ENCODE peak calls at places on chromosomes 13 and 19, in four cellular contexts. One of them, this sample, is unnamed.
A peak's percentile ranks its signal among the peaks of the same experiment; 100 is the strongest.

GRCh38 chr19:31510635-31511034 is 161.4 kb upstream of the TSHZ3 start:
- DNase-seq in fibroblast of lung: no peak
- DNase-seq in OCI-LY7: no peak
- DNase-seq in HepG2: no peak
- DNase-seq in this sample: no peak

GRCh38 chr13:105732946-105733529 is 802.4 kb downstream of the EFNB2 start:
- DNase-seq in fibroblast of lung: no peak
- DNase-seq in HepG2: no peak
- DNase-seq in OCI-LY7: no peak
- DNase-seq in this sample: no peak

GRCh38 chr13:75050419-75051066 is 431.4 kb downstream of the TBC1D4 start:
- DNase-seq in OCI-LY7: no peak
- DNase-seq in fibroblast of lung: peak; percentile 86
- DNase-seq in HepG2: no peak
- DNase-seq in this sample: no peak

GRCh38 chr13:110163020-110163658 is 143.8 kb downstream of the COL4A1 start:
- DNase-seq in HepG2: no peak
- DNase-seq in fibroblast of lung: no peak
- DNase-seq in OCI-LY7: no peak
- DNase-seq in this sample: no peak

GRCh38 chr13:44668707-44669106 is 92.6 kb upstream of the TSC22D1 start:
- DNase-seq in OCI-LY7: no peak
- DNase-seq in fibroblast of lung: peak; percentile 63
- DNase-seq in HepG2: no peak
- DNase-seq in this sample: no peak

GRCh38 chr13:51033431-51034185 is 77.5 kb downstream of the C13orf42 start:
- DNase-seq in OCI-LY7: no peak
- DNase-seq in HepG2: no peak
- DNase-seq in fibroblast of lung: no peak
- DNase-seq in this sample: peak; percentile 25

GRCh38 chr19:54653181-54653809 is 9.5 kb upstream of the LILRB4 start:
- DNase-seq in OCI-LY7: peak; percentile 51
- DNase-seq in HepG2: peak; percentile 8
- DNase-seq in fibroblast of lung: peak; percentile 3
- DNase-seq in this sample: peak; percentile 36

GRCh38 chr19:28289294-28290063 is 923.5 kb downstream of the UQCRFS1 start:
- DNase-seq in fibroblast of lung: peak; percentile 77
- DNase-seq in OCI-LY7: no peak
- DNase-seq in HepG2: no peak
- DNase-seq in this sample: no peak

GRCh38 chr19:57437931-57438330 is 2.8 kb downstream of the ZNF749 start:
- DNase-seq in OCI-LY7: no peak
- DNase-seq in fibroblast of lung: no peak
- DNase-seq in HepG2: no peak
- DNase-seq in this sample: no peak

GRCh38 chr19:34277244-34277643 is 22.9 kb downstream of the GARRE1 start:
- DNase-seq in OCI-LY7: no peak
- DNase-seq in fibroblast of lung: no peak
- DNase-seq in HepG2: no peak
- DNase-seq in this sample: no peak
- H3K4me2 ChIP-seq in OCI-LY7: peak overlapping the region; percentile 64
- H3K4me2 ChIP-seq in fibroblast of lung: no peak overlapping the region
- H3K4me2 ChIP-seq in HepG2: no peak overlapping the region
- H3K4me2 ChIP-seq in this sample: no peak overlapping the region

DNA sequence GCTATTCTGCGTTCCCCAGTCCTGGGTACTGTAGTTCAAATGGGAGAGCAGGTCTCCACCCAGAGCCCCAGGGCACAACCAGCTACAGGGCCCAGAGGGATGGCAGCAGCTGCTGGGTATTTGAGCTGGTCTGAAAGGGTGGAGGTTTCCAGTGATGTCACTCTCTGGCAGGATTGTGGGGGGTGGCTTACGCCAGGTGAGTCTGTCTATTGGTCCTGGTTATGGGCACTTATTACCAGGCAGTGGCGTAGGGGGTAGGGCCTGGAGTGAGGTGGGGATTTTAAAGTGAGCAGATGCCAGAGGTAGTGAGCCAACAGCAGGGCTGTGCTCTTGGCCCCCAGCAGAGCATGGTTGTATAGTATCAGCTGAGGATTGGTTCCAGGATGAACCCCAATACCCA is 6.2 kb downstream of the RPS19 start:
- DNase-seq in OCI-LY7: no peak
- DNase-seq in fibroblast of lung: no peak
- DNase-seq in HepG2: no peak
- DNase-seq in this sample: no peak
- H3K4me2 ChIP-seq in OCI-LY7: peak overlapping the region; percentile 69
- H3K4me2 ChIP-seq in fibroblast of lung: no peak overlapping the region
- H3K4me2 ChIP-seq in HepG2: no peak overlapping the region
- H3K4me2 ChIP-seq in this sample: peak overlapping the region; percentile 32

GRCh38 chr19:947090-947706 is 21.4 kb downstream of the ARID3A start:
- DNase-seq in OCI-LY7: no peak
- DNase-seq in HepG2: no peak
- DNase-seq in fibroblast of lung: no peak
- DNase-seq in this sample: no peak
- H3K4me2 ChIP-seq in OCI-LY7: peak overlapping the region; percentile 48
- H3K4me2 ChIP-seq in HepG2: no peak overlapping the region
- H3K4me2 ChIP-seq in fibroblast of lung: no peak overlapping the region
- H3K4me2 ChIP-seq in this sample: no peak overlapping the region

GRCh38 chr13:113518080-113518803 is 27.7 kb upstream of the DCUN1D2 start:
- DNase-seq in OCI-LY7: no peak
- DNase-seq in HepG2: no peak
- DNase-seq in fibroblast of lung: no peak
- DNase-seq in this sample: no peak
- H3K4me2 ChIP-seq in OCI-LY7: no peak overlapping the region
- H3K4me2 ChIP-seq in HepG2: no peak overlapping the region
- H3K4me2 ChIP-seq in fibroblast of lung: no peak overlapping the region
- H3K4me2 ChIP-seq in this sample: no peak overlapping the region

GRCh38 chr19:40376286-40376862 is 13.6 kb downstream of the HIPK4 start:
- DNase-seq in fibroblast of lung: no peak
- DNase-seq in HepG2: no peak
- DNase-seq in OCI-LY7: no peak
- DNase-seq in this sample: no peak

GRCh38 chr19:40377876-40378385 is 12.1 kb downstream of the HIPK4 start:
- DNase-seq in fibroblast of lung: no peak
- DNase-seq in OCI-LY7: no peak
- DNase-seq in HepG2: no peak
- DNase-seq in this sample: no peak

GRCh38 chr19:40371802-40372122 is 18.2 kb downstream of the HIPK4 start:
- DNase-seq in OCI-LY7: no peak
- DNase-seq in fibroblast of lung: no peak
- DNase-seq in HepG2: no peak
- DNase-seq in this sample: no peak

GRCh38 chr19:40370997-40371801 is 18.8 kb downstream of the HIPK4 start:
- DNase-seq in HepG2: no peak
- DNase-seq in OCI-LY7: no peak
- DNase-seq in fibroblast of lung: no peak
- DNase-seq in this sample: no peak

DNA sequence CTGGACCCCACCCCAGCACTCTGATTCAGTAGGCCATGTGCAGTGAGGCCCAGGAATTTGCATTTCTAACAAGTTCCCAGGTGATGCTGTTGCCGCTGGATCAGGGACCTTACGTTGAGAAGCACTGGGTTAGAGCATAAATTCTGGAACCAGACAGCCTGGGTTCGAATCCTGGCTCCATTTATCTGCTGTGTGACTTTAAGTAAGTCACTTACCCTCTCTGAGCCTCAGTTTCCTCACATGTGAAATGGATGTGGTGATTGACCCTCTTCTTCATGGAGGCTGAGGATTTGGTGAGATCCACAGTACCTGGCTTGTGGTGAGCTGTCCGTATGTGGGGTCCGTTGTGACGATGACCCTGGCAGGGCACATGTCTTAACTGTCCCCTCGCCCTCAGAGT is 15.9 kb downstream of the HIPK4 start:
- DNase-seq in OCI-LY7: no peak
- DNase-seq in HepG2: no peak
- DNase-seq in fibroblast of lung: no peak
- DNase-seq in this sample: no peak
- H3K4me2 ChIP-seq in OCI-LY7: no peak overlapping the region
- H3K4me2 ChIP-seq in HepG2: no peak overlapping the region
- H3K4me2 ChIP-seq in fibroblast of lung: no peak overlapping the region
- H3K4me2 ChIP-seq in this sample: no peak overlapping the region

GRCh38 chr19:30228113-30228725 is 144.0 kb upstream of the ZNF536 start:
- DNase-seq in OCI-LY7: no peak
- DNase-seq in fibroblast of lung: no peak
- DNase-seq in HepG2: no peak
- DNase-seq in this sample: peak; percentile 54
- H3K4me2 ChIP-seq in OCI-LY7: peak overlapping the region; percentile 44
- H3K4me2 ChIP-seq in fibroblast of lung: peak overlapping the region; percentile 82
- H3K4me2 ChIP-seq in HepG2: peak overlapping the region; percentile 63
- H3K4me2 ChIP-seq in this sample: peak overlapping the region; percentile 93

GRCh38 chr13:79385694-79386093 is 20.4 kb downstream of the RBM26 start:
- DNase-seq in OCI-LY7: no peak
- DNase-seq in fibroblast of lung: peak; percentile 37
- DNase-seq in HepG2: no peak
- DNase-seq in this sample: no peak
- H3K4me2 ChIP-seq in OCI-LY7: no peak overlapping the region
- H3K4me2 ChIP-seq in fibroblast of lung: no peak overlapping the region
- H3K4me2 ChIP-seq in HepG2: no peak overlapping the region
- H3K4me2 ChIP-seq in this sample: no peak overlapping the region

GRCh38 chr19:48720251-48720612 is 707 bp upstream of the MAMSTR start:
- DNase-seq in OCI-LY7: no peak
- DNase-seq in HepG2: no peak
- DNase-seq in fibroblast of lung: no peak
- DNase-seq in this sample: no peak

GRCh38 chr19:48718711-48719231 is 754 bp downstream of the MAMSTR start:
- DNase-seq in HepG2: peak; percentile 90
- DNase-seq in OCI-LY7: no peak
- DNase-seq in fibroblast of lung: no peak
- DNase-seq in this sample: peak; percentile 56

GRCh38 chr19:48719263-48720171 is at the start of gene MAMSTR:
- DNase-seq in HepG2: no peak
- DNase-seq in OCI-LY7: no peak
- DNase-seq in fibroblast of lung: no peak
- DNase-seq in this sample: peak; percentile 35

GRCh38 chr19:48722196-48722708 is 2.7 kb upstream of the MAMSTR start:
- DNase-seq in OCI-LY7: no peak
- DNase-seq in HepG2: no peak
- DNase-seq in fibroblast of lung: no peak
- DNase-seq in this sample: no peak

DNA sequence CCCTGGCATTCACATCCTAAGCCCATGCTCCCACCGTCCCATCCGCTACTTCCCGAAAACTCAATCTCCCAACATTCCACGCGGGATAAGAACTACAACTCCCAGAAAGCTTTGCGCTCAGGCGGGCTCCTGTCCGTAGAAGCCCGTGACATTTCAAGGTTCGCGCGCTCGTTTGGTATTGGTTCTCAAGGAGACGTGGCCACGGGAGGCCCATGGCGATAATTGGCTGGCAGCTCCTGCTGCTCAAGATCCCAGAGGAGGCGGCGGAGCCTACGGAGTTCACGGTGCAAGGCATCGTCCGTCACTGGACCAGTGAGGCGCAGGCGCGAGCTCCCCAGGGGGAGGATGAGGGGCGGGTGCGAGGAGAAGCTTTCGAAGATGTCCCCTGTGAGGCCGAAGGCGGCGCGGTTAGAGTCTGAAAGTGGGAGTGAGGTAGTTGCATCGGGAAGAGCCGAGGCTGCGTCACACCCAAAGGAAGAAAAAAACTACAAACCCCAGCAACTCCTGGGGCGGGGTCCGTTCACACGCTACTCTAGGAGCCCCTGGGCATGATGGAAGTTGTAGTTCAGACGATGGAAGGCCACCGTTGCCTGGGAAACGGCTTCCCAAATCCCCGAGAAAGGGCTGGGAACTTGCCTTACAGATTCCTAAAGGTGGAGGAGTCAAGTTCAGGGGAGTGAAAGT is 1.2 kb upstream of the MAMSTR start:
- DNase-seq in fibroblast of lung: peak; percentile 99
- DNase-seq in OCI-LY7: peak; percentile 98
- DNase-seq in HepG2: peak; percentile 98
- DNase-seq in this sample: peak; percentile 100
- H3K4me2 ChIP-seq in fibroblast of lung: peak overlapping the region; percentile 80
- H3K4me2 ChIP-seq in OCI-LY7: peak overlapping the region; percentile 85
- H3K4me2 ChIP-seq in HepG2: peak overlapping the region; percentile 99
- H3K4me2 ChIP-seq in this sample: peak overlapping the region; percentile 70

GRCh38 chr19:2081873-2082810 is 14.0 kb downstream of the MOB3A start:
- DNase-seq in OCI-LY7: peak; percentile 64
- DNase-seq in HepG2: no peak
- DNase-seq in fibroblast of lung: no peak
- DNase-seq in this sample: no peak
- H3K4me2 ChIP-seq in OCI-LY7: peak overlapping the region; percentile 98
- H3K4me2 ChIP-seq in HepG2: no peak overlapping the region
- H3K4me2 ChIP-seq in fibroblast of lung: no peak overlapping the region
- H3K4me2 ChIP-seq in this sample: no peak overlapping the region

GRCh38 chr19:40549007-40549708 is 27.5 kb upstream of the SHKBP1 start:
- DNase-seq in OCI-LY7: peak; percentile 59
- DNase-seq in fibroblast of lung: peak; percentile 55
- DNase-seq in HepG2: peak; percentile 49
- DNase-seq in this sample: peak; percentile 96
- H3K4me2 ChIP-seq in OCI-LY7: peak overlapping the region; percentile 10
- H3K4me2 ChIP-seq in fibroblast of lung: no peak overlapping the region
- H3K4me2 ChIP-seq in HepG2: peak overlapping the region; percentile 59
- H3K4me2 ChIP-seq in this sample: peak overlapping the region; percentile 83

This sample was measured in GM23338.